ENCODE peak calls at places on chromosomes 13 and 19, in ten cellular contexts. R, J, K, Q, A, X, V, F, D and B are unnamed samples.

GRCh38 chr19:35144600-35145436 is 1.8 kb downstream of the FXYD7 start:
- DNase-seq in R (peak; percentile 93), J (no peak), K (peak; percentile 32), Q (peak; percentile 89), A (no peak), X (peak; percentile 66), V (no peak), F (no peak), D (peak; percentile 25), B (no peak)

GRCh38 chr19:49058592-49058991 is 1.0 kb upstream of the CGB7 start:
- DNase-seq in R (peak; percentile 44), J (no peak), K (no peak), Q (peak; percentile 29), A (peak; percentile 64), X (peak; percentile 20), V (peak; percentile 66), F (no peak), D (peak; percentile 11), B (no peak)

GRCh38 chr19:918481-919156 is 1.5 kb downstream of the KISS1R start:
- DNase-seq in R (peak; percentile 13), J (no peak), K (no peak), Q (peak; percentile 39), A (no peak), X (no peak), V (no peak), F (no peak), D (no peak), B (no peak)

GRCh38 chr13:110965038-110965754 is 50.3 kb upstream of the ANKRD10 start:
- DNase-seq in R (peak; percentile 26), J (no peak), K (peak; percentile 93), Q (no peak), A (no peak), X (peak; percentile 96), V (peak; percentile 43), F (no peak), D (peak; percentile 29), B (no peak)

GRCh38 chr13:27043013-27043412 is 128.6 kb downstream of the USP12 start:
- DNase-seq in R (peak; percentile 64), J (peak; percentile 62), K (peak; percentile 62), Q (no peak), A (peak; percentile 26), X (peak; percentile 87), V (peak; percentile 92), F (no peak), D (peak; percentile 66), B (no peak)

GRCh38 chr13:100461309-100462035 is 127.1 kb downstream of the GGACT start:
- DNase-seq in R (no peak), J (no peak), K (no peak), Q (peak; percentile 78), A (no peak), X (no peak), V (no peak), F (peak; percentile 84), D (peak; percentile 19), B (no peak)

GRCh38 chr13:58004761-58005160 is 373.2 kb downstream of the PCDH17 start:
- DNase-seq in R (no peak), J (no peak), K (no peak), Q (no peak), A (no peak), X (no peak), V (no peak), F (no peak), D (peak; percentile 79), B (no peak)

GRCh38 chr13:77506874-77507273 is 28.6 kb upstream of the SCEL start:
- DNase-seq in R (no peak), J (no peak), K (no peak), Q (no peak), A (no peak), X (no peak), V (peak; percentile 28), F (no peak), D (no peak), B (no peak)

GRCh38 chr19:49863935-49864320 is 3.4 kb downstream of the PNKP start:
- DNase-seq in R (no peak), J (no peak), K (no peak), Q (no peak), A (no peak), X (no peak), V (no peak), F (no peak), D (no peak), B (no peak)

GRCh38 chr19:58033741-58034475 is at the start of gene ZSCAN1:
- DNase-seq in R (no peak), J (no peak), K (peak; percentile 92), Q (peak; percentile 99), A (peak; percentile 94), X (peak; percentile 11), V (peak; percentile 58), F (peak; percentile 94), D (peak; percentile 91), B (peak; percentile 89)

GRCh38 chr13:46172531-46172991 is 9.4 kb downstream of the LCP1 start:
- DNase-seq in R (no peak), J (no peak), K (no peak), Q (no peak), A (no peak), X (no peak), V (no peak), F (no peak), D (no peak), B (no peak)

GRCh38 chr13:41645313-41645712 is 188.0 kb downstream of the RGCC start:
- DNase-seq in R (no peak), J (no peak), K (no peak), Q (no peak), A (no peak), X (peak; percentile 60), V (peak; percentile 94), F (no peak), D (no peak), B (no peak)

GRCh38 chr13:91962946-91963345 is 564.5 kb downstream of the GPC5 start:
- DNase-seq in R (no peak), J (no peak), K (no peak), Q (no peak), A (no peak), X (no peak), V (no peak), F (no peak), D (no peak), B (no peak)

GRCh38 chr19:35493971-35494370 is 3.7 kb upstream of the KRTDAP start:
- DNase-seq in R (no peak), J (no peak), K (no peak), Q (no peak), A (no peak), X (no peak), V (no peak), F (no peak), D (no peak), B (no peak)

GRCh38 chr19:29610574-29611271 is 4.6 kb downstream of the POP4 start:
- DNase-seq in R (peak; percentile 81), J (no peak), K (peak; percentile 46), Q (peak; percentile 87), A (peak; percentile 81), X (peak; percentile 70), V (peak; percentile 92), F (peak; percentile 55), D (peak; percentile 85), B (peak; percentile 90)

GRCh38 chr19:14118165-14119051 is 846 bp upstream of the PRKACA start:
- DNase-seq in R (no peak), J (peak; percentile 43), K (peak; percentile 60), Q (peak; percentile 33), A (peak; percentile 34), X (peak; percentile 59), V (peak; percentile 78), F (no peak), D (peak; percentile 70), B (peak; percentile 95)

GRCh38 chr13:73861136-73861535 is 273.1 kb downstream of the KLF12 start:
- DNase-seq in R (no peak), J (no peak), K (no peak), Q (no peak), A (no peak), X (no peak), V (no peak), F (no peak), D (no peak), B (no peak)

GRCh38 chr19:23542562-23542961 is 144.4 kb downstream of the ZNF675 start:
- DNase-seq in R (no peak), J (no peak), K (no peak), Q (no peak), A (no peak), X (peak; percentile 54), V (no peak), F (no peak), D (no peak), B (no peak)

GRCh38 chr13:49791214-49791752 is 1.2 kb downstream of the KPNA3 start:
- DNase-seq in R (no peak), J (no peak), K (no peak), Q (peak; percentile 50), A (no peak), X (peak; percentile 32), V (peak; percentile 55), F (peak; percentile 40), D (peak; percentile 52), B (no peak)

GRCh38 chr19:42132030-42132628 is at the start of gene POU2F2:
- DNase-seq in R (no peak), J (no peak), K (no peak), Q (peak; percentile 51), A (no peak), X (no peak), V (no peak), F (no peak), D (no peak), B (no peak)

GRCh38 chr13:26896986-26897668 is 136.5 kb upstream of the GPR12 start:
- DNase-seq in R (no peak), J (no peak), K (no peak), Q (peak; percentile 88), A (no peak), X (no peak), V (no peak), F (no peak), D (no peak), B (no peak)

GRCh38 chr13:33799950-33800592 is 17.9 kb upstream of the RFC3 start:
- DNase-seq in R (no peak), J (no peak), K (no peak), Q (peak; percentile 33), A (no peak), X (peak; percentile 11), V (peak; percentile 79), F (no peak), D (peak; percentile 82), B (no peak)

GRCh38 chr19:18401580-18402112 is 4.2 kb upstream of the LRRC25 start:
- DNase-seq in R (peak; percentile 69), J (no peak), K (no peak), Q (peak; percentile 57), A (no peak), X (peak; percentile 60), V (peak; percentile 84), F (no peak), D (no peak), B (no peak)

GRCh38 chr13:58630794-58631193 is 999.2 kb downstream of the PCDH17 start:
- DNase-seq in R (no peak), J (no peak), K (no peak), Q (no peak), A (no peak), X (no peak), V (no peak), F (no peak), D (no peak), B (no peak)

GRCh38 chr19:9586764-9587163 is 2.5 kb upstream of the ZNF121 start:
- DNase-seq in R (peak; percentile 72), J (no peak), K (peak; percentile 24), Q (peak; percentile 81), A (peak; percentile 69), X (peak; percentile 70), V (peak; percentile 81), F (peak; percentile 55), D (peak; percentile 83), B (no peak)

GRCh38 chr13:24613755-24614154 is 66.5 kb upstream of the ATP12A start:
- DNase-seq in R (no peak), J (no peak), K (no peak), Q (no peak), A (no peak), X (no peak), V (no peak), F (no peak), D (no peak), B (no peak)

GRCh38 chr19:6654347-6655310 is 15.3 kb downstream of the TNFSF14 start:
- DNase-seq in R (no peak), J (no peak), K (no peak), Q (no peak), A (no peak), X (no peak), V (no peak), F (no peak), D (no peak), B (no peak)